ENCODE peak calls at places on chromosome 4, in six cellular contexts. E is K562, N is GM23338, G is GM12878, W is PC-3, L is IMR-90. H is an unnamed sample.

GRCh38 chr4:138405934-138406567 is 163.9 kb upstream of the SLC7A11 start:
- DNase-seq in E (no peak), N (no peak), G (peak; percentile 42), W (peak; percentile 49), L (peak; percentile 72), H (no peak)

GRCh38 chr4:121690001-121690400 is 6.8 kb downstream of the ANXA5 start:
- DNase-seq in E (no peak), N (no peak), G (no peak), W (peak; percentile 42), L (peak; percentile 86), H (no peak)

GRCh38 chr4:60682901-60683300 is 517.2 kb upstream of the ADGRL3 start:
- DNase-seq in E (no peak), N (no peak), G (no peak), W (peak; percentile 65), L (peak; percentile 79), H (no peak)

GRCh38 chr4:35556387-35556786 is 687.9 kb downstream of the ARAP2 start:
- DNase-seq in E (no peak), N (no peak), G (no peak), W (peak; percentile 73), L (no peak), H (no peak)

GRCh38 chr4:4655011-4655410 is 113.2 kb upstream of the STX18 start:
- DNase-seq in E (no peak), N (no peak), G (no peak), W (no peak), L (no peak), H (no peak)

GRCh38 chr4:2337131-2337723 is 75.3 kb upstream of the MXD4 start:
- DNase-seq in E (peak; percentile 5), N (no peak), G (no peak), W (no peak), L (no peak), H (no peak)

GRCh38 chr4:121108557-121108956 is 36.2 kb upstream of the NDNF start:
- DNase-seq in E (no peak), N (no peak), G (no peak), W (no peak), L (no peak), H (no peak)

GRCh38 chr4:24794111-24794860 is 1.1 kb upstream of the SOD3 start:
- DNase-seq in E (no peak), N (no peak), G (no peak), W (peak; percentile 26), L (peak; percentile 72), H (no peak)

GRCh38 chr4:2927016-2927695 is 36.0 kb downstream of the NOP14 start:
- DNase-seq in E (no peak), N (no peak), G (no peak), W (no peak), L (no peak), H (no peak)

GRCh38 chr4:181077416-181077815 is 1165.8 kb upstream of the TENM3 start:
- DNase-seq in E (no peak), N (no peak), G (no peak), W (no peak), L (no peak), H (no peak)

GRCh38 chr4:158869761-158870160 is 100.9 kb downstream of the FNIP2 start:
- DNase-seq in E (no peak), N (no peak), G (no peak), W (no peak), L (no peak), H (no peak)

DNA sequence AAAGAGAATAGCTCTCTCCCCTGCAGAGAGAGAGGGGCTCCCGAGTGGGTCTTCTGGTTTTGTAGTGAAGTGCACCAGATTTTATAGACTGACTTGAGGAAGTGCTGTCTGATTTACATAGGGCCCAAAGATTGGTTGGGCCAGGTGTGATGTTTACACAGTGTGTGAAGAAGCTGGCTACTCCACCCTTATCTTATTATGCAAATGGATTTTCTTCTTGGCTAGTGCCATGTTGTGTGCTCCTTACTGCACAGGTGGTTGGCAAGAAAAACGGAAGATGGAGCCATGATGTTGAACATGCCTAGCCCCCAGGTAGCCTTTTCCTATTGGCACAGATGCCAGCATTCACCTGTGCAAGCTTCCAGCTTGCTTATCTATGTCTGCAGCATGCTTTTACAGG is 112.4 kb upstream of the ARHGAP24 start:
- DNase-seq in E (no peak), N (no peak), G (no peak), W (no peak), L (no peak), H (no peak)
- H2AFZ ChIP-seq in E (no peak overlapping the region), N (peak overlapping the region; percentile 0), G (no peak overlapping the region), W (no peak overlapping the region), L (no peak overlapping the region), H (no peak overlapping the region)

GRCh38 chr4:10926025-10926424 is 241.5 kb upstream of the CLNK start:
- DNase-seq in E (no peak), N (no peak), G (no peak), W (no peak), L (no peak), H (peak; percentile 59)

GRCh38 chr4:10929818-10930217 is 245.2 kb upstream of the CLNK start:
- DNase-seq in E (no peak), N (no peak), G (no peak), W (no peak), L (no peak), H (no peak)

DNA sequence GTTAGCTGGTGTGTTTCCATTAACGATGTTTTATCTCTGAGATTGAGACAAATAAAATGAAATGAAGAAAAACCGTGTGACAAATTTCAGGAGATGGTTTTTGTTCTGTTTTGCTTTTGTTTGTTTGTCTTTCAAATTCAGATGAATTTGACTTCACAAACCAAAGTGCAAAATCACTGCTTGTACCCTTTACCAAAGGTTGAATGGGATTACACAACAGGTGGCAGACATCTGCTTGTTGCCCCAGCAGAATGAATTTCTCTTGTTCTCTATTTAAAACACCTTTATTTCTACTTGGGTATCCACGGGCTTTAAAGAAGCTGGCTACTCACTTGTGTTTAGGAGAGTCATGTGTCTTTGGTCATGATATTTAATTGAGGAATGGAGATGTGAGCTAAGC is 239.7 kb upstream of the CLNK start:
- DNase-seq in E (no peak), N (peak; percentile 2), G (no peak), W (no peak), L (no peak), H (no peak)
- H3K27ac ChIP-seq in E (no peak overlapping the region), N (no peak overlapping the region), G (no peak overlapping the region), W (no peak overlapping the region), L (no peak overlapping the region), H (no peak overlapping the region)

GRCh38 chr4:112854420-112854819 is 195.0 kb upstream of the ANK2 start:
- DNase-seq in E (no peak), N (no peak), G (no peak), W (no peak), L (no peak), H (no peak)
- H2AFZ ChIP-seq in E (no peak overlapping the region), N (no peak overlapping the region), G (no peak overlapping the region), W (no peak overlapping the region), L (no peak overlapping the region), H (no peak overlapping the region)

DNA sequence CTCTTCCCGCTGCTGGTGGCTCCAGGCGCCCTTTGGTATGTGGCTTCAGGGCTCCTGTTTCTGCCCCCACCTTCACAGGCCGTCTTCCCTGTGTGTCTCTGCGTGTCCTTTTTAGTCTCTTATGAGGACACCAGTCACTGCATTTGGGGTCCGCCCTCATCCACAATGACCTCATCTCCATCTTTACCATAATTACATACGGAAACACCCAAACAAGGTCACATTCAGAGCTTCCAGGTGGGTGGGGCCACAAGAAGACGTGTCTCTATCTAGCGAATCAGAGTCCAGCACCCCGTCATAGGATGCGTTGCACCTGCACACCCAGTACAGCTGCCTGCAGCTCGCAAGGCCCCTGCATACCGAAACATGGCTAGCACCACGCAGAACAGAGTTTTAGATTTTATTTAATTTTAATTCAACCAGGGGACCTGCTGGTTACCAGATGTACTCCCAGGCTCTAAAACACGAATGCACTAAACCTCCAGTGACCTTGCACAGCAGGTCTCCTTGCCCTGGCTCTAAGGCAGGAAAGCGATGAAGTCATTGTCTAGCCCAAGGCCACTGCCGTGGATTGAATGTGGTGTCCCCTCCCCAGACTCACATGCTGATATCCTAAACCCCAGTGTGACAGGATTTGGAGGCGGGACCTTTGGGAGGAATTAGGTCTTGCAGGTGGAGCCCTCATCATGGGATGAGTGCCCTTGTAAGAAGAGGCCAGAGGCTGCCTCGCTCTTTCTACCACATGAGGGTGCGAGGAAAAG is 30.3 kb downstream of the ABLIM2 start:
- DNase-seq in E (no peak), N (peak; percentile 42), G (no peak), W (no peak), L (no peak), H (no peak)
- H3K27ac ChIP-seq in E (no peak overlapping the region), N (no peak overlapping the region), G (no peak overlapping the region), W (no peak overlapping the region), L (no peak overlapping the region), H (no peak overlapping the region)

GRCh38 chr4:108943971-108944370 is 181.1 kb upstream of the ETNPPL start:
- DNase-seq in E (no peak), N (no peak), G (no peak), W (no peak), L (no peak), H (no peak)

GRCh38 chr4:108940086-108941033 is 177.5 kb upstream of the ETNPPL start:
- DNase-seq in E (no peak), N (peak; percentile 44), G (no peak), W (peak; percentile 24), L (peak; percentile 3), H (no peak)

GRCh38 chr4:108946237-108946636 is 183.4 kb upstream of the ETNPPL start:
- DNase-seq in E (no peak), N (no peak), G (no peak), W (no peak), L (no peak), H (no peak)

GRCh38 chr4:108941914-108942379 is 179.1 kb upstream of the ETNPPL start:
- DNase-seq in E (no peak), N (no peak), G (no peak), W (no peak), L (no peak), H (no peak)

DNA sequence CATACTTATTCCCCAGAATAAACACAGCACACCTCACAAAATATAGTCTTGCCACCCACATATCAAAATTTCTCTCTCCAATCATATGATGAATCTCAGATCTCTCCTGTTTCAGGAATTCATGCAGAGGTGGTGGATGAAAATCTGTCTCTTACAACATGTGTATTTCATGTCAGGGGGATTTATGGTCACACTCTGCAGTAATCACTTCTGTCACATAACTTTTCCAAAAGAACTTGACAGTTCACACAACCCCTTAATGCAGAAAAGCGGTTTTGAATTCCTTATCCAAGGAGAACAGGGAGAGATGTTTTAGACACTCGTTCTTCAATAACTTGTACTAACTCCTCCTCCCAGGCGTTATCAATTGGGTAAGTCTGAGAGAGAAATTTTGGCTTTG is 180.5 kb upstream of the ETNPPL start:
- DNase-seq in E (no peak), N (no peak), G (no peak), W (no peak), L (no peak), H (no peak)
- H2AFZ ChIP-seq in E (no peak overlapping the region), N (no peak overlapping the region), G (no peak overlapping the region), W (no peak overlapping the region), L (no peak overlapping the region), H (no peak overlapping the region)